ENCODE peak calls at places on chromosomes 6 and 20, in six cellular contexts. O is LoVo, P is Right ventricle myocardium superior, Z is T-helper 2 cell, D is EL, X is tibial artery. V is an unnamed sample.

GRCh38 chr6:436308-437041 is 44.9 kb downstream of the IRF4 start:
- DNase-seq in O (no peak), P (no peak), Z (no peak), D (no peak), X (peak), V (no peak)

GRCh38 chr20:8454137-8454712 is 322.2 kb downstream of the PLCB1 start:
- DNase-seq in O (no peak), P (no peak), Z (no peak), D (peak), X (no peak), V (no peak)

GRCh38 chr6:111105578-111105977 is 18.3 kb downstream of the SLC16A10 start:
- DNase-seq in O (peak), P (peak), Z (no peak), D (peak), X (no peak), V (peak)

GRCh38 chr6:106976270-106976669 is 1.7 kb upstream of the CD24 start:
- DNase-seq in O (peak), P (no peak), Z (no peak), D (no peak), X (no peak), V (no peak)

GRCh38 chr20:23320317-23320716 is 30.3 kb upstream of the NXT1 start:
- DNase-seq in O (peak), P (no peak), Z (no peak), D (no peak), X (no peak), V (no peak)

GRCh38 chr20:40744072-40744471 is 55.0 kb upstream of the MAFB start:
- DNase-seq in O (no peak), P (no peak), Z (no peak), D (no peak), X (no peak), V (no peak)

GRCh38 chr20:37081717-37082289 is 14.0 kb downstream of the RBL1 start:
- DNase-seq in O (no peak), P (no peak), Z (peak), D (no peak), X (peak), V (peak)

GRCh38 chr6:138509371-138509770 is 10.1 kb upstream of the NHSL1 start:
- DNase-seq in O (peak), P (no peak), Z (peak), D (peak), X (no peak), V (peak)

GRCh38 chr20:25017257-25017803 is 24.8 kb upstream of the APMAP start:
- DNase-seq in O (peak), P (no peak), Z (no peak), D (no peak), X (peak), V (no peak)

GRCh38 chr6:161169690-161170089 is 104.2 kb downstream of the AGPAT4 start:
- DNase-seq in O (no peak), P (no peak), Z (no peak), D (no peak), X (no peak), V (no peak)

GRCh38 chr20:58306421-58307261 is 2.9 kb upstream of the RAB22A start:
- DNase-seq in O (no peak), P (peak), Z (peak), D (peak), X (peak), V (peak)

GRCh38 chr20:39206899-39207564 is 244.9 kb downstream of the DHX35 start:
- DNase-seq in O (no peak), P (no peak), Z (no peak), D (no peak), X (no peak), V (no peak)